ENCODE peak calls at places on chromosomes 16 and 17, in five cellular contexts. V is cardiac muscle cell; P is tibial artery; C is MM.1S; R is CD8-positive, alpha-beta T cell. L is an unnamed sample.

GRCh38 chr17:39634384-39634871 is 2.5 kb upstream of the STARD3 start:
- DNase-seq in R (no peak), C (peak; percentile 49), V (peak; percentile 54), P (no peak), L (peak; percentile 66)

GRCh38 chr16:58815188-58815888 is 81.2 kb upstream of the GOT2 start:
- DNase-seq in V (no peak), C (no peak), P (no peak), R (no peak), L (no peak)

GRCh38 chr16:57522960-57523359 is 13.4 kb downstream of the CCDC102A start:
- DNase-seq in C (no peak), P (no peak), R (no peak), V (no peak), L (no peak)

GRCh38 chr16:56743840-56744239 is 13.9 kb downstream of the NUP93 start:
- DNase-seq in P (no peak), C (no peak), R (no peak), V (peak; percentile 61), L (peak; percentile 89)

GRCh38 chr16:85275533-85276249 is 163.4 kb upstream of the CIBAR2 start:
- DNase-seq in P (peak; percentile 82), C (peak; percentile 9), R (peak; percentile 74), V (peak; percentile 69), L (peak; percentile 68)

GRCh38 chr17:8629371-8630226 is 926 bp downstream of the MYH10 start:
- DNase-seq in P (peak; percentile 74), R (no peak), C (no peak), V (peak; percentile 53), L (peak; percentile 51)

GRCh38 chr16:35398208-35398607 is 1938.8 kb downstream of the TP53TG3F start:
- DNase-seq in V (no peak), C (no peak), P (no peak), R (no peak), L (no peak)

GRCh38 chr16:85338989-85339388 is 226.7 kb upstream of the CIBAR2 start:
- DNase-seq in R (no peak), P (no peak), C (no peak), V (no peak), L (no peak)

GRCh38 chr17:32239457-32239856 is 26.2 kb upstream of the RHBDL3 start:
- DNase-seq in R (no peak), P (no peak), C (no peak), V (no peak), L (peak; percentile 20)

GRCh38 chr17:31319253-31319661 is 2.2 kb downstream of the EVI2A start:
- DNase-seq in P (no peak), C (peak; percentile 44), R (no peak), V (no peak), L (no peak)

GRCh38 chr17:63249256-63250006 is 196.7 kb downstream of the CYB561 start:
- DNase-seq in C (no peak), R (no peak), P (no peak), V (peak; percentile 77), L (no peak)

GRCh38 chr16:88448461-88449266 is 4.4 kb upstream of the ZFPM1 start:
- DNase-seq in V (no peak), C (no peak), P (no peak), R (no peak), L (no peak)

GRCh38 chr17:40536731-40537171 is 28.5 kb downstream of the CCR7 start:
- DNase-seq in V (peak; percentile 65), P (peak; percentile 78), C (no peak), R (no peak), L (peak; percentile 27)

GRCh38 chr17:81683208-81683583 is 401 bp downstream of the ARL16 start:
- DNase-seq in R (no peak), P (no peak), C (no peak), V (no peak), L (no peak)

GRCh38 chr17:7557825-7558543 is 566 bp upstream of the TNFSF13 start:
- DNase-seq in V (peak; percentile 94), C (peak; percentile 80), R (no peak), P (peak; percentile 94), L (peak; percentile 93)

GRCh38 chr17:14886200-14886739 is 378.9 kb downstream of the PMP22 start:
- DNase-seq in V (no peak), R (no peak), P (no peak), C (peak; percentile 29), L (no peak)

GRCh38 chr17:13671771-13672170 is 70.0 kb upstream of the HS3ST3A1 start:
- DNase-seq in V (peak; percentile 8), P (no peak), R (no peak), C (no peak), L (no peak)

GRCh38 chr17:8138672-8139371 is 13.4 kb downstream of the PER1 start:
- DNase-seq in C (peak; percentile 96), P (peak; percentile 98), V (peak; percentile 98), R (peak; percentile 94), L (peak; percentile 93)

GRCh38 chr16:72846594-72846993 is 201.3 kb downstream of the ZFHX3 start:
- DNase-seq in R (no peak), P (no peak), V (no peak), C (no peak), L (no peak)

GRCh38 chr17:51250314-51250840 is 9.5 kb downstream of the MBTD1 start:
- DNase-seq in C (no peak), P (no peak), V (no peak), R (no peak), L (no peak)

GRCh38 chr17:51240275-51240674 is 19.6 kb downstream of the MBTD1 start:
- DNase-seq in C (no peak), V (no peak), P (no peak), R (no peak), L (no peak)

GRCh38 chr17:51251010-51251409 is 8.8 kb downstream of the MBTD1 start:
- DNase-seq in P (no peak), R (no peak), V (peak; percentile 1), C (no peak), L (no peak)

GRCh38 chr17:51244041-51244440 is 15.8 kb downstream of the MBTD1 start:
- DNase-seq in C (no peak), V (no peak), R (no peak), P (no peak), L (no peak)

GRCh38 chr17:51245535-51245934 is 14.3 kb downstream of the MBTD1 start:
- DNase-seq in P (no peak), V (no peak), C (no peak), R (no peak), L (no peak)
- H3K27me3 ChIP-seq in P (no peaks in the 10 kb centered on the region), V (no peaks in the 10 kb centered on the region), C (no peaks in the 10 kb centered on the region), R (no peaks in the 10 kb centered on the region), L (no peaks in the 10 kb centered on the region)

GRCh38 chr16:20803561-20804214 is 2.6 kb downstream of the ERI2 start:
- DNase-seq in V (no peak), R (no peak), C (no peak), P (no peak), L (no peak)

GRCh38 chr16:20807822-20808207 is 1.5 kb downstream of the REXO5 start:
- DNase-seq in P (no peak), R (no peak), V (no peak), C (no peak), L (no peak)

GRCh38 chr16:20803192-20803560 is 3.1 kb downstream of the ERI2 start:
- DNase-seq in R (no peak), V (no peak), P (no peak), C (no peak), L (no peak)

GRCh38 chr16:20801278-20801677 is 5.0 kb downstream of the ERI2 start:
- DNase-seq in R (no peak), V (no peak), C (no peak), P (no peak), L (no peak)

GRCh38 chr16:20806168-20807050 is at the start of the genes ERI2 and REXO5:
- DNase-seq in R (peak; percentile 69), P (peak; percentile 94), V (peak; percentile 97), C (peak; percentile 82), L (peak; percentile 94)
- TF ChIP-seq CTCF in R (peak; percentile 21), P (peak; percentile 44), V (peak; percentile 65), C (peak; percentile 53), L (peak; percentile 47)

GRCh38 chr16:1037934-1038257 is 34.7 kb upstream of the SSTR5 start:
- DNase-seq in C (no peak), P (no peak), R (no peak), V (no peak), L (no peak)

GRCh38 chr16:1038932-1039331 is 33.6 kb upstream of the SSTR5 start:
- DNase-seq in P (no peak), C (no peak), R (no peak), V (no peak), L (no peak)

GRCh38 chr16:1036121-1036520 is 36.4 kb upstream of the SSTR5 start:
- DNase-seq in V (no peak), P (no peak), C (no peak), R (no peak), L (no peak)

GRCh38 chr16:1035066-1035415 is 37.5 kb upstream of the SSTR5 start:
- DNase-seq in V (no peak), P (no peak), R (no peak), C (no peak), L (no peak)

GRCh38 chr16:1037023-1037933 is 35.3 kb upstream of the SSTR5 start:
- DNase-seq in C (no peak), R (no peak), P (no peak), V (no peak), L (no peak)
- H3K27me3 ChIP-seq in C (peaks cover 58% of the 10 kb centered on the region), R (no peaks in the 10 kb centered on the region), P (peaks cover 73% of the 10 kb centered on the region), V (no peaks in the 10 kb centered on the region), L (peaks cover 14% of the 10 kb centered on the region)

DNA sequence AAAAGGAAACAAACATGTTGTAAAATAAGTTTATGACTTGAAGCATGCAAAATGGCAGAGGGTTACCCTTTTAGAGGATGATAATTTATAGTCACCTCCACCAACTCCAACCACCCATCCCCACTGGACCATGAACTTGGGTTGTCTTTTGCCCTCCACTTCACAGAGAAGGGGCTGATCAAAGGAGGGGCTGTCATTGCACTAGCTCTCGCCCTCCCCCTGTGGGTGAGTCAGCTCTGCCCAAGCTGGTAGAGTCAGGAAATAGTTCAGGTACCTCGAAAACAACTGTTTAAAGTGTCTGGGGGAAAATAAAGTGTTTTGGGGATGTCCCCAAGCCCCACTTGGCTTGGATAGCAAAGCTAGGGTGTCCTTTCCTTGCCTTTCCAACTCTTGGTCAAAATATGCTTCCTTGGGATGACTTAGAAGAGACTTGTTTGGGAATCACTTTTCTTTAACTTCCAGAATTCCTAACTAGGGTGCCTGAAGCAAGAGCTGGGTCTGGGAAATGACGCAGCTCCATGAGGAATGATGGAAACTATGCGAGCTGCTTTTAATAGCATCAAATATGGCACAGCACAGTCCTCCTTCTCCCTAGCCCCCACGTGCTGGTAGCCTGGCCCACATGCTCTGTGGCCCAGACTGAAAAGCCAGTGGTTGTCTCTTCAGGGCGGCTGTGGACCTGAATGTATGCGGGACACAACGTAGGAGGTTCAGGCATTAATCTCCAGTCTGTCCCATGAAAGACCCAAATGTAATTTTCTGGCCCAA is 40.7 kb downstream of the TBX4 start:
- DNase-seq in R (no peak), V (peak; percentile 21), P (no peak), C (no peak), L (no peak)
- TF ChIP-seq CTCF in R (no peak), V (no peak), P (no peak), C (no peak), L (no peak)